ENCODE peak calls at places on chromosome 4, in eight cellular contexts. G, Q, H, P, Y, B, F and A are unnamed samples.

GRCh38 chr4:17788956-17789355 is 7.5 kb upstream of the FAM184B start:
- DNase-seq in P (no peak), B (no peak), H (no peak), G (no peak), F (no peak), Y (no peak), Q (no peak), A (no peak)

GRCh38 chr4:130077275-130077674 is 981.3 kb downstream of the C4orf33 start:
- DNase-seq in F (no peak), B (no peak), Q (no peak), Y (peak), G (no peak), P (no peak), H (no peak), A (no peak)

GRCh38 chr4:102322736-102323135 is 22.5 kb downstream of the SLC39A8 start:
- DNase-seq in H (no peak), Q (no peak), B (no peak), F (no peak), G (no peak), Y (no peak), P (no peak), A (no peak)

GRCh38 chr4:94642561-94642866 is 115.2 kb upstream of the BMPR1B start:
- DNase-seq in Q (no peak), P (no peak), G (no peak), F (no peak), B (no peak), Y (peak), H (no peak), A (no peak)

GRCh38 chr4:185685804-185686203 is 126.2 kb downstream of the SORBS2 start:
- DNase-seq in Q (no peak), B (no peak), P (no peak), Y (no peak), F (no peak), H (no peak), G (no peak), A (no peak)

GRCh38 chr4:147453561-147454141 is 27.2 kb upstream of the EDNRA start:
- DNase-seq in H (no peak), F (peak), B (no peak), P (no peak), Y (no peak), G (no peak), Q (no peak), A (no peak)

GRCh38 chr4:6493668-6494304 is 21.4 kb upstream of the PPP2R2C start:
- DNase-seq in G (no peak), H (peak), B (no peak), Y (no peak), P (no peak), F (no peak), Q (no peak), A (no peak)

GRCh38 chr4:176137626-176138025 is 57.8 kb downstream of the SPATA4 start:
- DNase-seq in B (peak), G (no peak), F (no peak), Y (peak), Q (no peak), P (no peak), H (no peak), A (no peak)

GRCh38 chr4:150238591-150238990 is 160.3 kb downstream of the DCLK2 start:
- DNase-seq in B (no peak), Y (no peak), Q (no peak), G (no peak), P (no peak), F (no peak), H (no peak), A (no peak)